ENCODE peak calls at places on chromosomes 2 and 18, in nine cellular contexts. Y is adrenal gland, S is A549, V is endothelial cell, N is osteocyte, E is astrocyte of the spinal cord, R is colonic mucosa, C is pancreas, H is hepatocyte. I is an unnamed sample.

GRCh38 chr2:230068658-230069080 is at the start of gene SLC16A14:
- DNase-seq in Y (peak; percentile 38), S (peak; percentile 7), V (peak; percentile 5), N (no peak), E (peak; percentile 63), R (peak; percentile 80), C (peak; percentile 50), H (peak; percentile 68), I (no peak)

GRCh38 chr2:240833724-240834285 is 13.8 kb upstream of the KIF1A start:
- DNase-seq in Y (no peak), S (no peak), V (no peak), N (no peak), E (no peak), R (no peak), C (no peak), H (no peak), I (no peak)

GRCh38 chr2:177275041-177275440 is 10.5 kb upstream of the NFE2L2 start:
- DNase-seq in Y (no peak), S (no peak), V (no peak), N (no peak), E (peak; percentile 83), R (no peak), C (no peak), H (no peak), I (no peak)

GRCh38 chr2:74006424-74006823 is 21.7 kb downstream of the TET3 start:
- DNase-seq in Y (peak; percentile 13), S (no peak), V (no peak), N (no peak), E (no peak), R (no peak), C (no peak), H (no peak), I (no peak)

GRCh38 chr2:237631029-237631785 is 3.8 kb downstream of the LRRFIP1 start:
- DNase-seq in Y (no peak), S (no peak), V (no peak), N (no peak), E (no peak), R (no peak), C (no peak), H (no peak), I (no peak)

GRCh38 chr2:88211809-88212154 is 41.6 kb downstream of the THNSL2 start:
- DNase-seq in Y (no peak), S (no peak), V (no peak), N (no peak), E (no peak), R (no peak), C (no peak), H (no peak), I (no peak)

GRCh38 chr18:3384664-3385189 is 65.2 kb upstream of the TGIF1 start:
- DNase-seq in Y (no peak), S (peak; percentile 31), V (no peak), N (no peak), E (no peak), R (no peak), C (no peak), H (no peak), I (no peak)

GRCh38 chr2:25672500-25673169 is 742 bp downstream of the DTNB start:
- DNase-seq in Y (peak; percentile 46), S (peak; percentile 50), V (peak; percentile 59), N (no peak), E (peak; percentile 40), R (peak; percentile 53), C (peak; percentile 69), H (peak; percentile 76), I (peak; percentile 60)

GRCh38 chr18:69895081-69896047 is 52.3 kb downstream of the CD226 start:
- DNase-seq in Y (no peak), S (no peak), V (no peak), N (no peak), E (no peak), R (no peak), C (no peak), H (no peak), I (peak; percentile 26)

GRCh38 chr2:59150430-59150829 is 909.3 kb upstream of the FANCL start:
- DNase-seq in Y (no peak), S (no peak), V (no peak), N (no peak), E (no peak), R (no peak), C (no peak), H (no peak), I (no peak)

GRCh38 chr18:62420151-62420512 is 95.0 kb downstream of the TNFRSF11A start:
- DNase-seq in Y (no peak), S (no peak), V (no peak), N (no peak), E (peak; percentile 28), R (peak; percentile 74), C (no peak), H (peak; percentile 43), I (no peak)

GRCh38 chr2:191571163-191571769 is 106.7 kb upstream of the NABP1 start:
- DNase-seq in Y (no peak), S (peak; percentile 40), V (no peak), N (no peak), E (peak; percentile 70), R (no peak), C (peak; percentile 18), H (peak; percentile 29), I (no peak)

GRCh38 chr2:199160677-199161465 is 296.9 kb downstream of the SATB2 start:
- DNase-seq in Y (no peak), S (no peak), V (no peak), N (no peak), E (peak; percentile 78), R (no peak), C (no peak), H (no peak), I (no peak)

GRCh38 chr2:23697676-23698075 is 229.2 kb downstream of the ATAD2B start:
- DNase-seq in Y (no peak), S (no peak), V (no peak), N (no peak), E (peak; percentile 14), R (no peak), C (no peak), H (no peak), I (no peak)

GRCh38 chr18:47410139-47410538 is 158.7 kb upstream of the SKOR2 start:
- DNase-seq in Y (no peak), S (no peak), V (no peak), N (no peak), E (no peak), R (no peak), C (no peak), H (no peak), I (no peak)

GRCh38 chr2:231132126-231132525 is 7.3 kb upstream of the HTR2B start:
- DNase-seq in Y (no peak), S (no peak), V (no peak), N (no peak), E (no peak), R (no peak), C (no peak), H (no peak), I (no peak)

GRCh38 chr2:152336103-152336853 is 1.3 kb downstream of the FMNL2 start:
- DNase-seq in Y (peak; percentile 61), S (peak; percentile 33), V (peak; percentile 55), N (peak; percentile 86), E (peak; percentile 55), R (peak; percentile 79), C (peak; percentile 57), H (peak; percentile 65), I (no peak)

DNA sequence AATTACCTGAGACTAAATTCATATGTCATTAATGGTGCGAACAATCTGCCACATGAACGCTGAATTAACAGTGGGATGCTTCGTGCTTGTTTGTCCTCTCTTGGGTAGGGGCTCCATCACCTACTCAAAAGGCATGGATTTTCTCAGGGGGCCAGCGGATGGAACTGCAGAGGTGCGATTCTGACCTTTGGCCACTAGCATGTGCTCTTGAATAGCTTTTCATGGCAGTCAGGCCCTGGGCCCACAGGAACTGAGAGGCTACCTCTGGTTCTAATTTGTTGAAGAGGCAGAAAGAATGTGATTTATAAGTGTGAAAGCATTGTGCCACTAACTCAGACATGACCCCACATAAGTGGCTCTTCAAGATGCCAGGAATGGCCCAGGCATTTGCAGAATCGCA is 283.2 kb downstream of the INSIG2 start:
- DNase-seq in Y (no peak), S (peak; percentile 10), V (peak; percentile 63), N (no peak), E (peak; percentile 30), R (no peak), C (no peak), H (peak; percentile 69), I (no peak)
- TF ChIP-seq CTCF in Y (no peak), S (peak; percentile 58), V (peak; percentile 69), N (peak; percentile 42), E (peak; percentile 79), R (peak; percentile 40), C (peak; percentile 51), H (peak; percentile 61), I (no peak)

GRCh38 chr18:5103286-5103685 is 93.8 kb downstream of the AKAIN1 start:
- DNase-seq in Y (no peak), S (no peak), V (no peak), N (no peak), E (no peak), R (no peak), C (no peak), H (no peak), I (no peak)
- TF ChIP-seq CTCF in Y (no peak), S (no peak), V (no peak), N (no peak), E (no peak), R (no peak), C (no peak), H (no peak), I (no peak)

DNA sequence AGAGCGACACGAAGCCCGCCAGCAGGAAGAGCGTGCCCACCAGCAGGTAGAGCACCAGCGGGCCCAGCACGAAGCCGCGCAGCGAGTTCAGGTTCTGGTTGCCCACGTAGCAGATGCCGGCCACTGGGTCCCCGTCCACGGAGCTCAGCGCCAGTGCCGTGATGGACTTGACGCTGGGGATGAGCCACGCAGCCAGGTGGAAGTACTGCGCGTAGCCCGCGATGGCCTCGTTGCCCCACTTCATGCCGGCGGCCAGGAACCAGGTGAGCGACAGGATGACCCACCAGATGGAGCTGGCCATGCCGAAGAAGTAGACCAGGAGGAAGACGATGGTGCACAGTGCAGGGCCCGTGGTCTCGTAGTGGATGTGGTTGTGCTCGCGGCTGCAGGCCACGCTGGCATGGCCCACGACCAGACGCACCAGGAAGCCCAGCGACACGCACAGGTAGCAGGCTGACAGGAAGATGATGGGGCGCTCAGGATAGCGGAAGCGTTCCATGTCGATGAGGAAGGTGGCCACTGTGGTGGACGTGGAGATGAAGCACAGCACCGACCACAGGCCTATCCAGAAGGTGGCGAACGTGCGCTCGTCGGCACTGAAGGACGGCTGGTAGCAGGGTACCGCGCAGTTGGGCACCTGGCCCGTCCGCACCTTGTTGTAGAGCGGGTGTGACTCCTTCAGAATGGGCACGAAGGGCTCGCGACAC is 2.1 kb downstream of the FZD5 start:
- DNase-seq in Y (peak; percentile 50), S (peak; percentile 53), V (peak; percentile 57), N (no peak), E (peak; percentile 20), R (peak; percentile 74), C (peak; percentile 38), H (peak; percentile 67), I (no peak)
- TF ChIP-seq CTCF in Y (peak; percentile 16), S (peak; percentile 65), V (no peak), N (peak; percentile 55), E (peak; percentile 49), R (no peak), C (no peak), H (peak; percentile 47), I (no peak)

DNA sequence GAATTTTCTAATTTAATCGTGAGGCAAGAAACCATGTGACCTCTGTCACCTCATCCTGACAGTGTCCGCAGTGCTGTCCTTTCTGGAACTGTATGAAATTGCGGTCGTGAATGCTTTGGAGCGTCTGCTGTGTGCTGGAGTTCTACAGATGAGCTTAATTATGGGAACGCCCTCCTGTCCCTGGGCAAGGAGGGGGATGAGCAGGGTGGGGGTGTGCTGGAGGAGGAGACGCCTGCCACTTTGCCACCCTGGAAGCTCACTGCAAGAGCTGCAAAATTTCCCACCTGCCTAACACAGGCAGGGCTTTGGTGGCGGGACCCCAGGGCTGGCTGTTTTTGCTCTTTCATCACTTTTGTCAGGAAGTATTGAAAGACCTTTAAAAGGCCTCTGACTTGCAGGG is 6.5 kb downstream of the LPIN1 start:
- DNase-seq in Y (no peak), S (no peak), V (no peak), N (no peak), E (no peak), R (no peak), C (no peak), H (no peak), I (no peak)
- TF ChIP-seq CTCF in Y (no peak), S (no peak), V (no peak), N (no peak), E (no peak), R (no peak), C (no peak), H (no peak), I (no peak)

I was measured in natural killer cell.